ENCODE peak calls at places on chromosomes 2 and 18, in nine cellular contexts. One of them, this sample, is unnamed.

GRCh38 chr2:53498210-53498609 is 269.4 kb upstream of the CHAC2 start:
- DNase-seq in HFF-Myc: no peak
- DNase-seq in HCT116: no peak
- DNase-seq in CD4-positive, CD25-positive, alpha-beta regulatory T cell: no peak
- DNase-seq in heart left ventricle: no peak
- DNase-seq in OCI-LY7: no peak
- DNase-seq in aorta: no peak
- DNase-seq in AG04450: peak
- DNase-seq in NB4: no peak
- DNase-seq in this sample: no peak

GRCh38 chr2:84526562-84526961 is 10.3 kb downstream of the DNAH6 start:
- DNase-seq in NB4: no peak
- DNase-seq in HFF-Myc: no peak
- DNase-seq in heart left ventricle: no peak
- DNase-seq in CD4-positive, CD25-positive, alpha-beta regulatory T cell: no peak
- DNase-seq in OCI-LY7: no peak
- DNase-seq in AG04450: no peak
- DNase-seq in HCT116: no peak
- DNase-seq in aorta: no peak
- DNase-seq in this sample: no peak

GRCh38 chr2:203603451-203604389 is 68.6 kb upstream of the RAPH1 start:
- DNase-seq in HFF-Myc: no peak
- DNase-seq in CD4-positive, CD25-positive, alpha-beta regulatory T cell: no peak
- DNase-seq in aorta: no peak
- DNase-seq in AG04450: no peak
- DNase-seq in NB4: no peak
- DNase-seq in HCT116: no peak
- DNase-seq in OCI-LY7: no peak
- DNase-seq in heart left ventricle: no peak
- DNase-seq in this sample: no peak

GRCh38 chr2:112749755-112750559 is 14.5 kb downstream of the CKAP2L start:
- DNase-seq in AG04450: peak
- DNase-seq in HCT116: no peak
- DNase-seq in CD4-positive, CD25-positive, alpha-beta regulatory T cell: peak
- DNase-seq in NB4: peak
- DNase-seq in aorta: peak
- DNase-seq in heart left ventricle: peak
- DNase-seq in HFF-Myc: no peak
- DNase-seq in OCI-LY7: peak
- DNase-seq in this sample: peak

GRCh38 chr2:145987797-145988196 is 1467.9 kb upstream of the ZEB2 start:
- DNase-seq in OCI-LY7: no peak
- DNase-seq in heart left ventricle: no peak
- DNase-seq in NB4: no peak
- DNase-seq in CD4-positive, CD25-positive, alpha-beta regulatory T cell: no peak
- DNase-seq in AG04450: no peak
- DNase-seq in aorta: no peak
- DNase-seq in HFF-Myc: no peak
- DNase-seq in HCT116: no peak
- DNase-seq in this sample: no peak

GRCh38 chr2:188810591-188810990 is 163.6 kb upstream of the COL3A1 start:
- DNase-seq in AG04450: no peak
- DNase-seq in HCT116: no peak
- DNase-seq in heart left ventricle: no peak
- DNase-seq in HFF-Myc: peak
- DNase-seq in aorta: no peak
- DNase-seq in CD4-positive, CD25-positive, alpha-beta regulatory T cell: no peak
- DNase-seq in OCI-LY7: no peak
- DNase-seq in NB4: no peak
- DNase-seq in this sample: no peak

GRCh38 chr2:96340493-96341414 is 5.2 kb downstream of the NCAPH start:
- DNase-seq in OCI-LY7: no peak
- DNase-seq in HFF-Myc: no peak
- DNase-seq in AG04450: no peak
- DNase-seq in heart left ventricle: no peak
- DNase-seq in aorta: no peak
- DNase-seq in CD4-positive, CD25-positive, alpha-beta regulatory T cell: no peak
- DNase-seq in NB4: no peak
- DNase-seq in HCT116: no peak
- DNase-seq in this sample: no peak

GRCh38 chr2:219041252-219041651 is at the start of gene CFAP65:
- DNase-seq in AG04450: peak
- DNase-seq in aorta: no peak
- DNase-seq in heart left ventricle: no peak
- DNase-seq in HFF-Myc: no peak
- DNase-seq in NB4: no peak
- DNase-seq in CD4-positive, CD25-positive, alpha-beta regulatory T cell: no peak
- DNase-seq in HCT116: peak
- DNase-seq in OCI-LY7: no peak
- DNase-seq in this sample: no peak

GRCh38 chr2:179574061-179574519 is 287.3 kb downstream of the ZNF385B start:
- DNase-seq in HCT116: no peak
- DNase-seq in NB4: no peak
- DNase-seq in CD4-positive, CD25-positive, alpha-beta regulatory T cell: no peak
- DNase-seq in AG04450: no peak
- DNase-seq in heart left ventricle: no peak
- DNase-seq in OCI-LY7: no peak
- DNase-seq in aorta: no peak
- DNase-seq in HFF-Myc: no peak
- DNase-seq in this sample: no peak

GRCh38 chr18:78724214-78724834 is 255.3 kb upstream of the SALL3 start:
- DNase-seq in NB4: no peak
- DNase-seq in aorta: no peak
- DNase-seq in heart left ventricle: no peak
- DNase-seq in CD4-positive, CD25-positive, alpha-beta regulatory T cell: no peak
- DNase-seq in HFF-Myc: no peak
- DNase-seq in OCI-LY7: no peak
- DNase-seq in HCT116: no peak
- DNase-seq in AG04450: no peak
- DNase-seq in this sample: peak

GRCh38 chr2:241935774-241936173 is 66.2 kb downstream of the RTP5 start:
- DNase-seq in OCI-LY7: no peak
- DNase-seq in NB4: no peak
- DNase-seq in CD4-positive, CD25-positive, alpha-beta regulatory T cell: no peak
- DNase-seq in HCT116: no peak
- DNase-seq in aorta: no peak
- DNase-seq in HFF-Myc: no peak
- DNase-seq in heart left ventricle: no peak
- DNase-seq in AG04450: no peak
- DNase-seq in this sample: no peak

GRCh38 chr2:1728821-1729220 is 15.5 kb downstream of the PXDN start:
- DNase-seq in heart left ventricle: peak
- DNase-seq in CD4-positive, CD25-positive, alpha-beta regulatory T cell: no peak
- DNase-seq in HFF-Myc: no peak
- DNase-seq in NB4: no peak
- DNase-seq in OCI-LY7: no peak
- DNase-seq in HCT116: no peak
- DNase-seq in AG04450: no peak
- DNase-seq in aorta: no peak
- DNase-seq in this sample: no peak

GRCh38 chr2:168632733-168633132 is 169.7 kb upstream of the NOSTRIN start:
- DNase-seq in heart left ventricle: peak
- DNase-seq in AG04450: no peak
- DNase-seq in NB4: no peak
- DNase-seq in OCI-LY7: no peak
- DNase-seq in CD4-positive, CD25-positive, alpha-beta regulatory T cell: no peak
- DNase-seq in HCT116: no peak
- DNase-seq in aorta: no peak
- DNase-seq in HFF-Myc: no peak
- DNase-seq in this sample: no peak

GRCh38 chr18:5417342-5417741 is 121.8 kb upstream of the ZBTB14 start:
- DNase-seq in AG04450: no peak
- DNase-seq in HFF-Myc: no peak
- DNase-seq in OCI-LY7: peak
- DNase-seq in heart left ventricle: peak
- DNase-seq in NB4: peak
- DNase-seq in CD4-positive, CD25-positive, alpha-beta regulatory T cell: no peak
- DNase-seq in aorta: peak
- DNase-seq in HCT116: no peak
- DNase-seq in this sample: no peak

GRCh38 chr18:28175047-28175929 is 1.6 kb downstream of the CDH2 start:
- DNase-seq in OCI-LY7: no peak
- DNase-seq in NB4: no peak
- DNase-seq in HFF-Myc: no peak
- DNase-seq in CD4-positive, CD25-positive, alpha-beta regulatory T cell: no peak
- DNase-seq in HCT116: no peak
- DNase-seq in AG04450: no peak
- DNase-seq in aorta: peak
- DNase-seq in heart left ventricle: peak
- DNase-seq in this sample: peak

GRCh38 chr2:63506350-63506749 is 81.9 kb downstream of the WDPCP start:
- DNase-seq in OCI-LY7: no peak
- DNase-seq in aorta: no peak
- DNase-seq in HCT116: no peak
- DNase-seq in HFF-Myc: no peak
- DNase-seq in NB4: peak
- DNase-seq in heart left ventricle: no peak
- DNase-seq in CD4-positive, CD25-positive, alpha-beta regulatory T cell: no peak
- DNase-seq in AG04450: no peak
- DNase-seq in this sample: no peak

GRCh38 chr2:86054539-86055082 is 51.1 kb downstream of the POLR1A start:
- DNase-seq in HFF-Myc: no peak
- DNase-seq in heart left ventricle: no peak
- DNase-seq in HCT116: no peak
- DNase-seq in NB4: no peak
- DNase-seq in CD4-positive, CD25-positive, alpha-beta regulatory T cell: no peak
- DNase-seq in OCI-LY7: no peak
- DNase-seq in AG04450: no peak
- DNase-seq in aorta: no peak
- DNase-seq in this sample: no peak

GRCh38 chr2:106970471-106971261 is 84.7 kb upstream of the ST6GAL2 start:
- DNase-seq in OCI-LY7: no peak
- DNase-seq in HFF-Myc: no peak
- DNase-seq in aorta: no peak
- DNase-seq in NB4: no peak
- DNase-seq in AG04450: no peak
- DNase-seq in CD4-positive, CD25-positive, alpha-beta regulatory T cell: no peak
- DNase-seq in HCT116: no peak
- DNase-seq in heart left ventricle: no peak
- DNase-seq in this sample: no peak

GRCh38 chr2:36697424-36698066 is 1.0 kb downstream of the VIT start:
- DNase-seq in CD4-positive, CD25-positive, alpha-beta regulatory T cell: no peak
- DNase-seq in aorta: no peak
- DNase-seq in HCT116: no peak
- DNase-seq in NB4: peak
- DNase-seq in OCI-LY7: no peak
- DNase-seq in heart left ventricle: no peak
- DNase-seq in AG04450: no peak
- DNase-seq in HFF-Myc: no peak
- DNase-seq in this sample: no peak
- H3K4me3 ChIP-seq in CD4-positive, CD25-positive, alpha-beta regulatory T cell: no peak
- H3K4me3 ChIP-seq in aorta: no peak
- H3K4me3 ChIP-seq in HCT116: no peak
- H3K4me3 ChIP-seq in NB4: peak
- H3K4me3 ChIP-seq in OCI-LY7: no peak
- H3K4me3 ChIP-seq in heart left ventricle: peak
- H3K4me3 ChIP-seq in AG04450: no peak
- H3K4me3 ChIP-seq in HFF-Myc: no peak
- H3K4me3 ChIP-seq in this sample: peak

DNA sequence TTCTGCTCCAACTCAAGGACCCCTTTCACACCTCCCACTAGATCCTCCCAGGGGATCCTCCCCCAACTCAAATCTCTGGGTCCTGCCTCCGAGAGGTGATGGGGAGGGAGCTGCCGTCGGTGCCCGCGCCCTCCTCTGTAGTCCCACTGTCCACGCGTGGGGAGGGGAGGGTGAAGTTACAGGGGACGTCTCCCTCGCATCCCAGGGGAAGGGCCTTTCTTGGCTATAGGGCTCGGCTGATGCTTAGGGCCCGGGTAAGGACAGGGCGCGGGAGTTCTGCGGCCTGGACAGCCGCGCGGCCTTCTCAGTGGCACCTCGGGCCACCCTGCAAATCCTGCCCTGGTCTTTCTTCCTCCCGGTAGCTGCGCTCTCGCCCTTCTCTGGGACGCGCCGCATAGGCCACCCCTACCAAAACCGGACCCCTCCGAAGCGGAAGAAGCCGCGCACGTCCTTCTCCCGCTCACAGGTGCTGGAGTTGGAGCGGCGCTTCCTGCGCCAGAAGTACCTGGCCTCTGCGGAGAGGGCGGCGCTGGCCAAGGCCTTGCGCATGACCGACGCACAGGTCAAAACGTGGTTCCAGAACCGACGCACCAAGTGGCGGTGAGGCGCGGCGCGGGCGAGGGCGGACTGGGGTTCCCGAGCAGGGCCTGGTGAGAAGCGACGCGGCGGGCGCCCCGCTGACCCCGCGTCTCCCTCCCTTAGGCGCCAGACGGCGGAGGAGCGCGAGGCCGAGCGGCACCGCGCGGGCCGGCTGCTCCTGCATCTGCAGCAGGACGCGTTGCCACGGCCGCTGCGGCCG is 1.2 kb downstream of the TLX2 start:
- DNase-seq in NB4: no peak
- DNase-seq in heart left ventricle: no peak
- DNase-seq in HFF-Myc: no peak
- DNase-seq in CD4-positive, CD25-positive, alpha-beta regulatory T cell: no peak
- DNase-seq in HCT116: no peak
- DNase-seq in OCI-LY7: no peak
- DNase-seq in AG04450: no peak
- DNase-seq in aorta: no peak
- DNase-seq in this sample: no peak
- H3K4me3 ChIP-seq in NB4: no peak
- H3K4me3 ChIP-seq in heart left ventricle: peak
- H3K4me3 ChIP-seq in HFF-Myc: no peak
- H3K4me3 ChIP-seq in CD4-positive, CD25-positive, alpha-beta regulatory T cell: no peak
- H3K4me3 ChIP-seq in HCT116: no peak
- H3K4me3 ChIP-seq in OCI-LY7: no peak
- H3K4me3 ChIP-seq in AG04450: no peak
- H3K4me3 ChIP-seq in aorta: no peak
- H3K4me3 ChIP-seq in this sample: no peak

DNA sequence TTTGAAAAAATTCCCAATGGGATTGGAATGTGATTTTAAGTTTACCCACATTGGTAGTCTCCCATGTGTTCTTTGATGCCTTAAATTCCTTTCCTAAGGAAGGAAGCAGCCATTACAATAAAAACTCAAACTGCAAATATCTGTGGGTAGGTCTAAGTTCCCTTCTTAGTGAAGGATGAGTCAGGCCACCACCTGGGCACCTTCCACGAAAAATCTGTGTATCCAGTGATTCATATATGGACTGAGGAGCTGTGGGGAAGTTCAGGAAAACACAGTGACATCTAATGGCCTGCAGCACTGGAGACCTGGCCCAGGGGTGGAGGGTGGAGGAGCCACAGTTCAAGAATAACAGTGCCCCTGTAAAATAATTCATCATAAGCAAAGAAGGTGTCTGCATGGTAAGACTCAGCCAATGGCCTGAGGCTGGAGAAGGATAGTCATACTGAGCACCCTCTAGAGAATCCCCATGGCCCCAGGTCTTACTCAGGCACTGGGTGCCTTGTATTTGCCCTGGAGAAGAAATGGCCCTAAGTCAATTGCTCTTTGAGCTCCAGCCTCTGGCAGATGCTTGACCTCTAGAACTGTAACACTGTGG is 248.6 kb downstream of the SP3 start:
- DNase-seq in HCT116: no peak
- DNase-seq in aorta: no peak
- DNase-seq in HFF-Myc: no peak
- DNase-seq in heart left ventricle: no peak
- DNase-seq in NB4: no peak
- DNase-seq in AG04450: no peak
- DNase-seq in OCI-LY7: no peak
- DNase-seq in CD4-positive, CD25-positive, alpha-beta regulatory T cell: no peak
- DNase-seq in this sample: no peak
- H3K4me3 ChIP-seq in HCT116: no peak
- H3K4me3 ChIP-seq in aorta: no peak
- H3K4me3 ChIP-seq in HFF-Myc: no peak
- H3K4me3 ChIP-seq in heart left ventricle: no peak
- H3K4me3 ChIP-seq in NB4: no peak
- H3K4me3 ChIP-seq in AG04450: no peak
- H3K4me3 ChIP-seq in OCI-LY7: no peak
- H3K4me3 ChIP-seq in CD4-positive, CD25-positive, alpha-beta regulatory T cell: no peak
- H3K4me3 ChIP-seq in this sample: no peak

GRCh38 chr2:29278964-29279363 is 163.7 kb downstream of the CLIP4 start:
- DNase-seq in aorta: no peak
- DNase-seq in AG04450: no peak
- DNase-seq in HFF-Myc: no peak
- DNase-seq in OCI-LY7: no peak
- DNase-seq in heart left ventricle: no peak
- DNase-seq in NB4: no peak
- DNase-seq in HCT116: no peak
- DNase-seq in CD4-positive, CD25-positive, alpha-beta regulatory T cell: no peak
- DNase-seq in this sample: no peak
- H3K4me3 ChIP-seq in aorta: no peak
- H3K4me3 ChIP-seq in AG04450: no peak
- H3K4me3 ChIP-seq in HFF-Myc: no peak
- H3K4me3 ChIP-seq in OCI-LY7: no peak
- H3K4me3 ChIP-seq in heart left ventricle: no peak
- H3K4me3 ChIP-seq in NB4: no peak
- H3K4me3 ChIP-seq in HCT116: no peak
- H3K4me3 ChIP-seq in CD4-positive, CD25-positive, alpha-beta regulatory T cell: no peak
- H3K4me3 ChIP-seq in this sample: no peak

This sample was measured in HAP-1.